ENCODE peak calls at places on chromosomes 5 and 9, in five cellular contexts. A, R, U, I and G are unnamed samples.

GRCh38 chr5:157431544-157432200 is 28.3 kb upstream of the NIPAL4 start:
- DNase-seq in A (peak; percentile 55), R (peak; percentile 34), U (peak; percentile 80), I (peak; percentile 53), G (no peak)

GRCh38 chr5:175718401-175719108 is 60.7 kb downstream of the HRH2 start:
- DNase-seq in A (peak; percentile 84), R (no peak), U (peak; percentile 31), I (peak; percentile 58), G (peak; percentile 82)

GRCh38 chr5:74626386-74627222 is 13.9 kb downstream of the ENC1 start:
- DNase-seq in A (peak; percentile 47), R (no peak), U (no peak), I (no peak), G (no peak)

GRCh38 chr5:115179959-115180709 is 10.4 kb upstream of the TRIM36 start:
- DNase-seq in A (peak; percentile 64), R (no peak), U (peak; percentile 47), I (no peak), G (no peak)

GRCh38 chr5:113140837-113141661 is 164.5 kb downstream of the DCP2 start:
- DNase-seq in A (peak; percentile 50), R (no peak), U (peak; percentile 95), I (no peak), G (peak; percentile 24)

GRCh38 chr9:3948826-3949578 is 350.9 kb downstream of the GLIS3 start:
- DNase-seq in A (no peak), R (no peak), U (peak; percentile 61), I (no peak), G (no peak)

GRCh38 chr9:92481029-92481633 is 1.2 kb downstream of the ASPN start:
- DNase-seq in A (no peak), R (no peak), U (peak; percentile 44), I (no peak), G (no peak)

GRCh38 chr5:36495638-36496010 is 110.8 kb upstream of the SLC1A3 start:
- DNase-seq in A (no peak), R (no peak), U (no peak), I (no peak), G (no peak)

GRCh38 chr5:155728857-155729683 is 597.9 kb upstream of the SGCD start:
- DNase-seq in A (no peak), R (no peak), U (peak; percentile 53), I (no peak), G (peak; percentile 75)

GRCh38 chr9:38692707-38693106 is 27.2 kb downstream of the FAM240B start:
- DNase-seq in A (no peak), R (no peak), U (no peak), I (no peak), G (no peak)

GRCh38 chr9:38699337-38699736 is 20.6 kb downstream of the FAM240B start:
- DNase-seq in A (no peak), R (no peak), U (no peak), I (no peak), G (no peak)

GRCh38 chr9:38690574-38690973 is 29.4 kb downstream of the FAM240B start:
- DNase-seq in A (no peak), R (no peak), U (no peak), I (no peak), G (no peak)

GRCh38 chr9:38697901-38698300 is 22.0 kb downstream of the FAM240B start:
- DNase-seq in A (no peak), R (no peak), U (no peak), I (no peak), G (no peak)

DNA sequence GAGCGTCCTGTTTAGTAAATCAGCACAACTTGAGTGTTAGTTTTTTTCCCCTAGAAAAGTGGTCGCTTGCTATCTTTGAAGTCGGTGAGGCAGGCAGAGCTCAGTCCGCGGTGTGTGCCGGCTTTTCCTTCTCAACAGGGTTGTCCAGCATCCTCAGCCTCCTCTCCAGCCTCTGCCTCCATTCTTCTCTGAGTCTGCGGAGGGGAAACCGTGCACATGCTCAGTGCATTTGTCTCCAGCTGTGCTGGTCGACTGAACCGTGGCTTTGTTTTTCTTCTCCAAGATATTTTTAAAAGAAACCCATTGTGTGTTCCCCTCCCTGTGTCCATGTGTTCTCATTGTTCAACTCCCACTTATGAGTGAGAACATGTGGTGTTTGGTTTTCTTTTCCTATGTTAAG is 25.3 kb downstream of the FAM240B start:
- DNase-seq in A (no peak), R (no peak), U (no peak), I (no peak), G (no peak)
- H3K4me1 ChIP-seq in A (no peaks in the 10 kb centered on the region), R (no peaks in the 10 kb centered on the region), U (no peaks in the 10 kb centered on the region), I (no peaks in the 10 kb centered on the region), G (peaks cover 9% of the 10 kb centered on the region)

DNA sequence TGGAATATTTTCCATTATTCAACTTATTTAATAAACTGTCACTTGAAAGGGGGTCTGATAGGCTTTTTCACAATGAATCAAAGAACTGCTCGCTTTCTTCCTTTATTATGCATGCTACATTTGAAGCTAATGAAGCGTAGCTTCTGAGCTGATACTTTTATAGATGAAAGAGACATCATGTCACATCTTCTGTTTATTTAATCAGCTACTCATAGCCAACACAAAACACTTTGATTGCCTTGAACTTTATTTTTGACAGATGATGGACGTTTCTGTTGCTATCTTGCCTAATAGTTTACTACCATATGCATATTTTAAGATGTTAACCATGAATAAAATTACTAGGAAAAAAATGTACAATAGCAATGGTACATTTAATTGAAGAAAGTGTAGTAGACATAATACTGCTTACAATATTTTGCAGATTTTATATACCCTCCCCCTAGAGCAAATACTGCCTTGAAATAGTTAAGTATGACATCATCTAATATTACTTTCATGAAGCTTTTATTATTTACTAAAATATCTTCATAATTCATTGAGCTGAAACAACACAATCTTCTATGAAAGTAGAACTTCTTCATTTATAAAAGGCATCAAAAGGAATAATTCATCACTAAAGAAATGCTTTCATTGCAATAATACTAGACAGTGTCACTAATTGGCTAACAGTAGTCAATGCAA is 529.3 kb upstream of the TYRP1 start:
- DNase-seq in A (no peak), R (no peak), U (no peak), I (no peak), G (no peak)
- H3K4me1 ChIP-seq in A (no peaks in the 10 kb centered on the region), R (no peaks in the 10 kb centered on the region), U (no peaks in the 10 kb centered on the region), I (no peaks in the 10 kb centered on the region), G (no peaks in the 10 kb centered on the region)

GRCh38 chr9:121634329-121634784 is 17.1 kb upstream of the DAB2IP start:
- DNase-seq in A (no peak), R (peak; percentile 51), U (no peak), I (no peak), G (no peak)
- H3K4me1 ChIP-seq in A (peaks cover 38% of the 10 kb centered on the region), R (peaks cover 50% of the 10 kb centered on the region), U (peaks cover 4% of the 10 kb centered on the region), I (no peaks in the 10 kb centered on the region), G (peaks cover 13% of the 10 kb centered on the region)

DNA sequence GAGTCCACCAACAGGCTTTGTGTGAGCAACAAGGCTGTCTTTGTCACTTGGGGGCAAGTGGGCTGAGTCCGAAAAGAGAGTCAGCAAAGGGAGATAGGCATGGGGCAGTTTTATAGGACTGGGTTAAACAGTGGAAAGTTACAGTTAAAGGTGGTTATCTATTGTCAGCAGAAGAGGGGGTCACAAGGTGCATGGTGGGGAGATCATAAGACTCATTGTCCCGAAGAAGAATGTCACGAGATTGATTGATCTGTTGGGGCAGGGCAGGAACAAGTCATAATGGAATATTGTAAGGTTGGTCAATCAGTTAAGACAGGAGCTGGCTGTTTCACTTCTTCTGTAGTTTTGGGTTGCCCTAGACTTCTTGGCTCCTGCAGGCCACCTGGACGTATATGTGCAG is 7.6 kb upstream of the HMGCS1 start:
- DNase-seq in A (no peak), R (peak; percentile 31), U (no peak), I (no peak), G (no peak)
- H3K4me1 ChIP-seq in A (no peaks in the 10 kb centered on the region), R (peaks cover 8% of the 10 kb centered on the region), U (no peaks in the 10 kb centered on the region), I (no peaks in the 10 kb centered on the region), G (no peaks in the 10 kb centered on the region)

GRCh38 chr9:79264511-79265448 is 307.0 kb upstream of the TLE4 start:
- DNase-seq in A (no peak), R (no peak), U (peak; percentile 55), I (no peak), G (no peak)
- H3K4me1 ChIP-seq in A (no peaks in the 10 kb centered on the region), R (no peaks in the 10 kb centered on the region), U (peaks cover 17% of the 10 kb centered on the region), I (no peaks in the 10 kb centered on the region), G (no peaks in the 10 kb centered on the region)